ENCODE peak calls at places on chromosomes 2 and 18, in six cellular contexts. One of them, this sample, is unnamed.

GRCh38 chr2:147214900-147215299 is 629.9 kb upstream of the ACVR2A start:
- DNase-seq in AG04449: no peak
- DNase-seq in fibroblast of lung: no peak
- DNase-seq in choroid plexus epithelial cell: peak
- DNase-seq in fibroblast of mammary gland: peak
- DNase-seq in heart right ventricle: no peak
- DNase-seq in this sample: no peak

GRCh38 chr2:54629914-54630609 is 93.4 kb upstream of the EML6 start:
- DNase-seq in AG04449: no peak
- DNase-seq in heart right ventricle: no peak
- DNase-seq in fibroblast of lung: no peak
- DNase-seq in fibroblast of mammary gland: peak
- DNase-seq in choroid plexus epithelial cell: peak
- DNase-seq in this sample: peak

GRCh38 chr2:226893206-226893605 is 57.4 kb downstream of the RHBDD1 start:
- DNase-seq in fibroblast of mammary gland: peak
- DNase-seq in AG04449: no peak
- DNase-seq in choroid plexus epithelial cell: peak
- DNase-seq in heart right ventricle: no peak
- DNase-seq in fibroblast of lung: peak
- DNase-seq in this sample: peak

GRCh38 chr2:200650195-200650594 is 64.4 kb downstream of the AOX1 start:
- DNase-seq in fibroblast of mammary gland: peak
- DNase-seq in choroid plexus epithelial cell: no peak
- DNase-seq in fibroblast of lung: no peak
- DNase-seq in heart right ventricle: no peak
- DNase-seq in AG04449: no peak
- DNase-seq in this sample: peak

GRCh38 chr2:242034996-242035814 is 165.7 kb downstream of the RTP5 start:
- DNase-seq in choroid plexus epithelial cell: no peak
- DNase-seq in fibroblast of mammary gland: no peak
- DNase-seq in heart right ventricle: no peak
- DNase-seq in AG04449: no peak
- DNase-seq in fibroblast of lung: no peak
- DNase-seq in this sample: no peak

GRCh38 chr18:7601249-7601620 is 34.1 kb downstream of the PTPRM start:
- DNase-seq in fibroblast of mammary gland: peak
- DNase-seq in heart right ventricle: no peak
- DNase-seq in fibroblast of lung: no peak
- DNase-seq in choroid plexus epithelial cell: peak
- DNase-seq in AG04449: no peak
- DNase-seq in this sample: no peak

GRCh38 chr2:27489118-27489497 is 435 bp downstream of the IFT172 start:
- DNase-seq in fibroblast of mammary gland: peak
- DNase-seq in heart right ventricle: no peak
- DNase-seq in fibroblast of lung: peak
- DNase-seq in AG04449: no peak
- DNase-seq in choroid plexus epithelial cell: peak
- DNase-seq in this sample: peak

GRCh38 chr2:127859712-127860085 is 1.7 kb upstream of the POLR2D start:
- DNase-seq in choroid plexus epithelial cell: peak
- DNase-seq in AG04449: no peak
- DNase-seq in fibroblast of lung: no peak
- DNase-seq in heart right ventricle: peak
- DNase-seq in fibroblast of mammary gland: no peak
- DNase-seq in this sample: no peak

GRCh38 chr2:168025487-168026203 is 221.8 kb downstream of the STK39 start:
- DNase-seq in heart right ventricle: no peak
- DNase-seq in AG04449: no peak
- DNase-seq in fibroblast of lung: no peak
- DNase-seq in choroid plexus epithelial cell: no peak
- DNase-seq in fibroblast of mammary gland: no peak
- DNase-seq in this sample: no peak

GRCh38 chr2:164522561-164522981 is 98.7 kb downstream of the GRB14 start:
- DNase-seq in heart right ventricle: no peak
- DNase-seq in choroid plexus epithelial cell: no peak
- DNase-seq in fibroblast of mammary gland: no peak
- DNase-seq in fibroblast of lung: no peak
- DNase-seq in AG04449: no peak
- DNase-seq in this sample: no peak

GRCh38 chr2:100606740-100607343 is 44.0 kb downstream of the PDCL3 start:
- DNase-seq in fibroblast of mammary gland: peak
- DNase-seq in heart right ventricle: no peak
- DNase-seq in AG04449: no peak
- DNase-seq in choroid plexus epithelial cell: peak
- DNase-seq in fibroblast of lung: peak
- DNase-seq in this sample: peak

GRCh38 chr2:215548714-215549113 is 112.8 kb upstream of the FN1 start:
- DNase-seq in choroid plexus epithelial cell: peak
- DNase-seq in heart right ventricle: no peak
- DNase-seq in fibroblast of mammary gland: no peak
- DNase-seq in AG04449: no peak
- DNase-seq in fibroblast of lung: peak
- DNase-seq in this sample: peak

GRCh38 chr2:173966274-173967098 is 1.3 kb upstream of the SP3 start:
- DNase-seq in AG04449: no peak
- DNase-seq in fibroblast of mammary gland: no peak
- DNase-seq in heart right ventricle: no peak
- DNase-seq in fibroblast of lung: no peak
- DNase-seq in choroid plexus epithelial cell: no peak
- DNase-seq in this sample: no peak

GRCh38 chr2:188091235-188091634 is 200.4 kb upstream of the GULP1 start:
- DNase-seq in AG04449: no peak
- DNase-seq in fibroblast of mammary gland: no peak
- DNase-seq in heart right ventricle: no peak
- DNase-seq in fibroblast of lung: no peak
- DNase-seq in choroid plexus epithelial cell: no peak
- DNase-seq in this sample: no peak

GRCh38 chr18:79399275-79400081 is 3.7 kb downstream of the NFATC1 start:
- DNase-seq in choroid plexus epithelial cell: no peak
- DNase-seq in fibroblast of mammary gland: no peak
- DNase-seq in heart right ventricle: no peak
- DNase-seq in fibroblast of lung: no peak
- DNase-seq in AG04449: no peak
- DNase-seq in this sample: no peak

GRCh38 chr2:198376677-198377076 is 572.3 kb downstream of the PLCL1 start:
- DNase-seq in fibroblast of lung: no peak
- DNase-seq in heart right ventricle: no peak
- DNase-seq in AG04449: no peak
- DNase-seq in choroid plexus epithelial cell: no peak
- DNase-seq in fibroblast of mammary gland: peak
- DNase-seq in this sample: no peak

GRCh38 chr2:203826704-203827103 is 40.9 kb upstream of the CTLA4 start:
- DNase-seq in fibroblast of mammary gland: no peak
- DNase-seq in AG04449: no peak
- DNase-seq in choroid plexus epithelial cell: no peak
- DNase-seq in fibroblast of lung: no peak
- DNase-seq in heart right ventricle: no peak
- DNase-seq in this sample: no peak

GRCh38 chr2:170651603-170652002 is 63.5 kb upstream of the SP5 start:
- DNase-seq in choroid plexus epithelial cell: no peak
- DNase-seq in heart right ventricle: no peak
- DNase-seq in fibroblast of lung: no peak
- DNase-seq in AG04449: no peak
- DNase-seq in fibroblast of mammary gland: no peak
- DNase-seq in this sample: no peak

GRCh38 chr18:59272971-59273935 is at the start of gene RAX:
- DNase-seq in fibroblast of mammary gland: peak
- DNase-seq in AG04449: no peak
- DNase-seq in heart right ventricle: no peak
- DNase-seq in fibroblast of lung: no peak
- DNase-seq in choroid plexus epithelial cell: peak
- DNase-seq in this sample: no peak

GRCh38 chr18:22271030-22271429 is 101.6 kb downstream of the GATA6 start:
- DNase-seq in heart right ventricle: no peak
- DNase-seq in AG04449: no peak
- DNase-seq in choroid plexus epithelial cell: no peak
- DNase-seq in fibroblast of mammary gland: no peak
- DNase-seq in fibroblast of lung: no peak
- DNase-seq in this sample: no peak

GRCh38 chr2:42558827-42559226 is 9.6 kb upstream of the MTA3 start:
- DNase-seq in fibroblast of mammary gland: no peak
- DNase-seq in fibroblast of lung: no peak
- DNase-seq in heart right ventricle: no peak
- DNase-seq in AG04449: no peak
- DNase-seq in choroid plexus epithelial cell: no peak
- DNase-seq in this sample: no peak

GRCh38 chr18:32425466-32425865 is 45.2 kb downstream of the GAREM1 start:
- DNase-seq in AG04449: no peak
- DNase-seq in fibroblast of mammary gland: peak
- DNase-seq in fibroblast of lung: peak
- DNase-seq in choroid plexus epithelial cell: peak
- DNase-seq in heart right ventricle: no peak
- DNase-seq in this sample: peak

GRCh38 chr2:219627105-219628100 is at the start of gene SLC4A3:
- DNase-seq in fibroblast of mammary gland: no peak
- DNase-seq in choroid plexus epithelial cell: peak
- DNase-seq in AG04449: no peak
- DNase-seq in heart right ventricle: peak
- DNase-seq in fibroblast of lung: no peak
- DNase-seq in this sample: peak

GRCh38 chr2:16005819-16006536 is 65.6 kb downstream of the MYCN start:
- DNase-seq in choroid plexus epithelial cell: no peak
- DNase-seq in fibroblast of lung: no peak
- DNase-seq in heart right ventricle: no peak
- DNase-seq in fibroblast of mammary gland: peak
- DNase-seq in AG04449: no peak
- DNase-seq in this sample: no peak

GRCh38 chr18:63316612-63317555 is 2.7 kb downstream of the BCL2 start:
- DNase-seq in choroid plexus epithelial cell: no peak
- DNase-seq in fibroblast of mammary gland: no peak
- DNase-seq in heart right ventricle: no peak
- DNase-seq in fibroblast of lung: no peak
- DNase-seq in AG04449: no peak
- DNase-seq in this sample: no peak

GRCh38 chr18:79853993-79854364 is 56.2 kb downstream of the KCNG2 start:
- DNase-seq in AG04449: no peak
- DNase-seq in fibroblast of lung: no peak
- DNase-seq in choroid plexus epithelial cell: no peak
- DNase-seq in fibroblast of mammary gland: no peak
- DNase-seq in heart right ventricle: no peak
- DNase-seq in this sample: no peak

GRCh38 chr2:96204836-96205235 is 3.8 kb downstream of the STARD7 start:
- DNase-seq in AG04449: no peak
- DNase-seq in fibroblast of lung: no peak
- DNase-seq in choroid plexus epithelial cell: no peak
- DNase-seq in heart right ventricle: no peak
- DNase-seq in fibroblast of mammary gland: no peak
- DNase-seq in this sample: no peak

GRCh38 chr18:69882965-69883668 is 64.6 kb downstream of the CD226 start:
- DNase-seq in fibroblast of lung: no peak
- DNase-seq in AG04449: no peak
- DNase-seq in fibroblast of mammary gland: peak
- DNase-seq in choroid plexus epithelial cell: no peak
- DNase-seq in heart right ventricle: no peak
- DNase-seq in this sample: no peak

DNA sequence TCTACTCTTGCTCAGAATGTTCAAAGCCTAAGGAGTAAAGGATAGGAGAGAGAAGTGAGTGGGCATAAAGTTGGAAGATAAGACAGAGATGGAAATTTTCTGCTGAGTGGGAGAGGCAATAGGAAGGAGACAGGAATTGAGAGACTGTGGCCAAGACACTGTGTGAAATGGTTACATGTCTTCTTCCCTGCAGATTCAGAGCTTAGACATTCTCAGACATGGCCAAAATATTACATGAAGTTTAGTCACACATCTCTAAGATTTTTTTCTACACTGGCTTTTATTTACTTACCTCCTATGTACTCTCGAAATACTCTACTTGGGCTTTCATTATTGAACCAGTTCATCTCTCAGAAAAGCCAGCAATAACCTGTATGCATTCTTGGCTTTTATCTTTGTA is 363.0 kb upstream of the FANCL start:
- DNase-seq in fibroblast of mammary gland: peak
- DNase-seq in heart right ventricle: no peak
- DNase-seq in AG04449: no peak
- DNase-seq in fibroblast of lung: no peak
- DNase-seq in choroid plexus epithelial cell: no peak
- DNase-seq in this sample: no peak
- H3K4me3 ChIP-seq in fibroblast of mammary gland: no peak
- H3K4me3 ChIP-seq in heart right ventricle: no peak
- H3K4me3 ChIP-seq in AG04449: no peak
- H3K4me3 ChIP-seq in fibroblast of lung: no peak
- H3K4me3 ChIP-seq in choroid plexus epithelial cell: no peak
- H3K4me3 ChIP-seq in this sample: no peak

GRCh38 chr2:157592983-157593382 is 35.7 kb downstream of the ACVR1C start:
- DNase-seq in AG04449: no peak
- DNase-seq in heart right ventricle: no peak
- DNase-seq in fibroblast of mammary gland: peak
- DNase-seq in fibroblast of lung: peak
- DNase-seq in choroid plexus epithelial cell: peak
- DNase-seq in this sample: peak
- TF ChIP-seq CTCF in AG04449: no peak
- TF ChIP-seq CTCF in heart right ventricle: no peak
- TF ChIP-seq CTCF in fibroblast of mammary gland: peak
- TF ChIP-seq CTCF in fibroblast of lung: peak
- TF ChIP-seq CTCF in choroid plexus epithelial cell: peak
- TF ChIP-seq CTCF in this sample: peak

DNA sequence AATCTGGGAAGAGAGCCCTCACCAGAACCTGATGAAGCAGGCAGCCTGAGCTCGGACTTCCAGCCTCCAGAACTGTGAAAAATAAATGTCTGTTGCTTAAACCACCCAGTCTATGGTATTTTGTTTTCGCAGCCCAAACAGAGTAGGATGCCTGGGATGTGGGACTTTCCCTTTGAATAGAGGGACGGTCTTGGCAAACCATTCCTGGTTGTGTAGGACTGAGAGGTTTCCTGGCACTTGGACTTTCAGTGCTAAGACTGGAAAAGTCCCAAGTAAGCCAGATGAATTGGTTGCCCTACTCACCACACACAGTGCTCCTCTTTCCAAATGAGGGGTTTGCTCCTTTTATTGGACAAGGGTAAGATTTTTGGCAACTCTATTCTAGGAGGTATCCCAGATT is 46.8 kb upstream of the ACMSD start:
- DNase-seq in fibroblast of mammary gland: no peak
- DNase-seq in heart right ventricle: no peak
- DNase-seq in AG04449: no peak
- DNase-seq in choroid plexus epithelial cell: no peak
- DNase-seq in fibroblast of lung: no peak
- DNase-seq in this sample: no peak
- H3K4me3 ChIP-seq in fibroblast of mammary gland: no peak
- H3K4me3 ChIP-seq in heart right ventricle: no peak
- H3K4me3 ChIP-seq in AG04449: no peak
- H3K4me3 ChIP-seq in choroid plexus epithelial cell: no peak
- H3K4me3 ChIP-seq in fibroblast of lung: no peak
- H3K4me3 ChIP-seq in this sample: no peak

GRCh38 chr2:237092920-237093781 is 7.5 kb downstream of the COPS8 start:
- DNase-seq in fibroblast of lung: peak
- DNase-seq in heart right ventricle: no peak
- DNase-seq in fibroblast of mammary gland: peak
- DNase-seq in choroid plexus epithelial cell: peak
- DNase-seq in AG04449: no peak
- DNase-seq in this sample: peak
- TF ChIP-seq CTCF in fibroblast of lung: peak
- TF ChIP-seq CTCF in heart right ventricle: peak
- TF ChIP-seq CTCF in fibroblast of mammary gland: peak
- TF ChIP-seq CTCF in choroid plexus epithelial cell: peak
- TF ChIP-seq CTCF in AG04449: peak
- TF ChIP-seq CTCF in this sample: peak

This sample was measured in fibroblast of the aortic adventitia.